ENCODE peak calls at places on chromosomes 11 and 22, in nine cellular contexts. H is endothelial cell; E is left ventricle myocardium superior; J is substantia nigra; L is natural killer cell; G is KBM-7; Y is lung; O is activated naive CD4-positive, alpha-beta T cell treated with Interleukin-2 at 50 U/mL for 16 hours; X is cardiac muscle cell. D is an unnamed sample.

GRCh38 chr11:45411221-45411946 is 125.2 kb upstream of the SYT13 start:
- DNase-seq in Y (no peak), X (peak), O (no peak), E (no peak), L (no peak), H (no peak), J (no peak), G (no peak), D (no peak)

GRCh38 chr11:30326114-30326783 is 3.3 kb downstream of the ARL14EP start:
- DNase-seq in L (no peak), H (no peak), X (no peak), E (no peak), O (no peak), J (no peak), Y (no peak), G (peak), D (no peak)

GRCh38 chr11:119125849-119126248 is 4.5 kb downstream of the HINFP start:
- DNase-seq in J (no peak), L (no peak), X (no peak), E (no peak), O (no peak), G (no peak), H (no peak), Y (no peak), D (no peak)

GRCh38 chr11:32396991-32397390 is 38.3 kb downstream of the WT1 start:
- DNase-seq in X (peak), L (no peak), J (no peak), Y (no peak), O (no peak), H (no peak), E (no peak), G (no peak), D (no peak)

GRCh38 chr22:38953577-38954413 is 3.6 kb upstream of the APOBEC3A start:
- DNase-seq in H (no peak), Y (no peak), J (no peak), G (no peak), L (no peak), X (no peak), O (peak), E (no peak), D (peak)

GRCh38 chr22:29011200-29011867 is 50.3 kb downstream of the C22orf31 start:
- DNase-seq in L (no peak), J (no peak), Y (no peak), E (no peak), G (no peak), X (no peak), O (no peak), H (no peak), D (no peak)

GRCh38 chr11:76625787-76626186 is 44.8 kb downstream of the LRRC32 start:
- DNase-seq in E (no peak), Y (no peak), L (no peak), H (peak), J (no peak), X (no peak), G (no peak), O (no peak), D (no peak)

GRCh38 chr22:48754611-48755331 is 1072.9 kb downstream of the BRD1 start:
- DNase-seq in Y (peak), O (no peak), E (no peak), J (no peak), G (no peak), L (no peak), X (no peak), H (no peak), D (no peak)

GRCh38 chr11:11028017-11028692 is 170.3 kb upstream of the ZBED5 start:
- DNase-seq in J (no peak), H (peak), E (peak), O (peak), G (peak), L (peak), X (peak), Y (peak), D (peak)

GRCh38 chr11:4697583-4697982 is at the start of gene OR51E2:
- DNase-seq in X (no peak), Y (no peak), H (no peak), G (no peak), E (no peak), L (no peak), O (no peak), J (no peak), D (no peak)

GRCh38 chr11:86138958-86139357 is 70.1 kb upstream of the PICALM start:
- DNase-seq in J (no peak), L (no peak), X (peak), G (peak), O (peak), Y (no peak), E (no peak), H (no peak), D (no peak)

GRCh38 chr22:26606611-26607010 is 11.2 kb downstream of the CRYBB1 start:
- DNase-seq in J (no peak), H (no peak), E (no peak), Y (no peak), G (no peak), O (no peak), X (peak), L (no peak), D (peak)

GRCh38 chr11:2390871-2391662 is 9.5 kb upstream of the TSSC4 start:
- DNase-seq in G (no peak), Y (no peak), O (no peak), E (peak), J (no peak), X (peak), H (no peak), L (no peak), D (peak)

GRCh38 chr11:33645686-33646085 is 54.9 kb downstream of the C11orf91 start:
- DNase-seq in O (no peak), H (no peak), X (no peak), Y (no peak), E (no peak), G (no peak), J (no peak), L (no peak), D (no peak)

GRCh38 chr22:19823638-19824196 is 31.0 kb downstream of the GNB1L start:
- DNase-seq in X (no peak), O (no peak), H (no peak), G (no peak), Y (no peak), J (no peak), E (no peak), L (no peak), D (no peak)

GRCh38 chr11:120121336-120121735 is 16.6 kb downstream of the TRIM29 start:
- DNase-seq in Y (no peak), L (no peak), O (no peak), X (no peak), J (no peak), E (no peak), G (no peak), H (no peak), D (no peak)

GRCh38 chr11:90846628-90847027 is 623.8 kb upstream of the CHORDC1 start:
- DNase-seq in J (no peak), H (no peak), Y (no peak), X (no peak), L (no peak), O (no peak), G (no peak), E (no peak), D (no peak)

GRCh38 chr11:76689313-76689712 is 18.8 kb upstream of the LRRC32 start:
- DNase-seq in L (no peak), J (no peak), O (no peak), G (no peak), H (no peak), Y (no peak), X (no peak), E (no peak), D (no peak)

GRCh38 chr11:65434057-65434666 is 11.6 kb downstream of the NEAT1 start:
- DNase-seq in J (no peak), L (no peak), H (no peak), G (no peak), E (no peak), Y (peak), O (no peak), X (peak), D (peak)

GRCh38 chr22:17832665-17833064 is 58.4 kb upstream of the BID start:
- DNase-seq in O (no peak), J (no peak), X (no peak), G (no peak), Y (no peak), L (no peak), E (peak), H (no peak), D (no peak)

GRCh38 chr22:31489632-31490495 is at the start of gene EIF4ENIF1:
- DNase-seq in X (peak), G (peak), Y (peak), H (peak), O (peak), L (peak), J (peak), E (peak), D (peak)

GRCh38 chr11:2581151-2581930 is 118.5 kb downstream of the KCNQ1OT1 start:
- DNase-seq in H (peak), E (peak), X (no peak), J (no peak), G (no peak), L (peak), Y (no peak), O (no peak), D (no peak)

GRCh38 chr22:43152355-43153071 is 1.2 kb downstream of the TSPO start:
- DNase-seq in H (no peak), J (peak), X (peak), E (peak), O (peak), G (peak), L (peak), Y (peak), D (peak)

GRCh38 chr11:110883266-110883665 is 171.0 kb upstream of the ARHGAP20 start:
- DNase-seq in O (no peak), J (no peak), H (no peak), X (peak), E (no peak), G (no peak), L (no peak), Y (no peak), D (no peak)

GRCh38 chr11:73340164-73340563 is 32.1 kb downstream of the ARHGEF17 start:
- DNase-seq in L (no peak), E (no peak), X (no peak), O (no peak), H (no peak), G (no peak), Y (no peak), J (no peak), D (no peak)

GRCh38 chr22:37818397-37819099 is 4.6 kb upstream of the GALR3 start:
- DNase-seq in L (peak), H (peak), O (peak), E (peak), G (no peak), Y (peak), J (no peak), X (peak), D (peak)

GRCh38 chr11:105937738-105938137 is 84.3 kb downstream of the MSANTD4 start:
- DNase-seq in G (no peak), H (no peak), X (peak), O (no peak), J (no peak), L (no peak), Y (no peak), E (no peak), D (no peak)

GRCh38 chr11:116791813-116792143 is at the start of gene APOA5:
- DNase-seq in Y (no peak), G (no peak), L (no peak), J (no peak), X (no peak), E (no peak), H (no peak), O (no peak), D (no peak)

GRCh38 chr11:9530901-9531625 is 42.4 kb upstream of the WEE1 start:
- DNase-seq in E (no peak), Y (no peak), O (no peak), J (no peak), G (no peak), X (no peak), H (no peak), L (no peak), D (no peak)

GRCh38 chr11:8098361-8098760 is 17.4 kb downstream of the TUB start:
- DNase-seq in E (no peak), H (no peak), L (no peak), G (no peak), Y (no peak), X (peak), J (no peak), O (no peak), D (no peak)

GRCh38 chr11:45798793-45799441 is 6.0 kb upstream of the SLC35C1 start:
- DNase-seq in L (no peak), O (no peak), E (no peak), H (no peak), Y (peak), J (no peak), X (peak), G (no peak), D (peak)

GRCh38 chr11:30128269-30128932 is 102.4 kb upstream of the FSHB start:
- DNase-seq in O (no peak), E (no peak), G (peak), X (peak), L (no peak), J (no peak), Y (no peak), H (no peak), D (peak)

GRCh38 chr22:46050916-46051614 is 74.1 kb upstream of the WNT7B start:
- DNase-seq in E (peak), G (no peak), Y (no peak), J (no peak), X (no peak), L (no peak), H (no peak), O (no peak), D (no peak)

GRCh38 chr11:131372243-131372930 is 2.0 kb downstream of the NTM start:
- DNase-seq in E (no peak), H (no peak), L (no peak), X (no peak), Y (no peak), O (no peak), J (no peak), G (no peak), D (no peak)

GRCh38 chr22:46082633-46083032 is 67.7 kb upstream of the PPARA start:
- DNase-seq in O (no peak), E (no peak), X (no peak), G (no peak), H (no peak), J (no peak), L (no peak), Y (no peak), D (no peak)

GRCh38 chr22:26079009-26079408 is 90.3 kb upstream of the SEZ6L start:
- DNase-seq in O (no peak), G (no peak), X (no peak), L (no peak), E (no peak), J (no peak), Y (no peak), H (no peak), D (no peak)

GRCh38 chr11:31340903-31341572 is 28.5 kb downstream of the DCDC1 start:
- DNase-seq in E (no peak), J (no peak), L (no peak), X (peak), Y (no peak), G (peak), O (no peak), H (peak), D (peak)

GRCh38 chr11:3043315-3043871 is 13.8 kb downstream of the CARS1 start:
- DNase-seq in E (peak), X (peak), L (no peak), H (no peak), J (no peak), Y (no peak), O (no peak), G (no peak), D (no peak)

GRCh38 chr11:86969258-86969657 is 14.1 kb upstream of the FZD4 start:
- DNase-seq in X (no peak), E (no peak), H (no peak), Y (no peak), J (no peak), L (no peak), G (no peak), O (no peak), D (no peak)

D was measured in erythroblast.